ENCODE peak calls at places on chromosomes 2 and 18, in eight cellular contexts. One of them, this sample, is unnamed.

GRCh38 chr2:186422226-186422625 is 63.8 kb upstream of the ZC3H15 start:
- DNase-seq in germinal center: no peak
- DNase-seq in frontal cortex: no peak
- DNase-seq in activated CD8-positive, alpha-beta T cell treated with anti-CD3 and anti-CD28 coated beads, Interleukin-2, amount 10 ng/mL, durations not matched to agents 7 days and 5 days: no peak
- DNase-seq in stimulated activated CD8-positive, alpha-beta memory T cell treated with anti-CD3 and anti-CD28 coated beads, Interleukin-7, amount 100 ng/mL, for 1 hour: no peak
- DNase-seq in Kasumi-1: peak; percentile 31
- DNase-seq in NCI-H1105 treated with DMSO at 0.1 percent for 48 hours: no peak
- DNase-seq in pulmonary artery endothelial cell: no peak
- DNase-seq in this sample: peak; percentile 84

GRCh38 chr2:123762221-123762620 is 262.9 kb upstream of the CNTNAP5 start:
- DNase-seq in activated CD8-positive, alpha-beta T cell treated with anti-CD3 and anti-CD28 coated beads, Interleukin-2, amount 10 ng/mL, durations not matched to agents 7 days and 5 days: no peak
- DNase-seq in pulmonary artery endothelial cell: no peak
- DNase-seq in germinal center: no peak
- DNase-seq in NCI-H1105 treated with DMSO at 0.1 percent for 48 hours: no peak
- DNase-seq in stimulated activated CD8-positive, alpha-beta memory T cell treated with anti-CD3 and anti-CD28 coated beads, Interleukin-7, amount 100 ng/mL, for 1 hour: no peak
- DNase-seq in Kasumi-1: no peak
- DNase-seq in frontal cortex: no peak
- DNase-seq in this sample: no peak

GRCh38 chr2:14015113-14015512 is 617.4 kb upstream of the LRATD1 start:
- DNase-seq in activated CD8-positive, alpha-beta T cell treated with anti-CD3 and anti-CD28 coated beads, Interleukin-2, amount 10 ng/mL, durations not matched to agents 7 days and 5 days: no peak
- DNase-seq in stimulated activated CD8-positive, alpha-beta memory T cell treated with anti-CD3 and anti-CD28 coated beads, Interleukin-7, amount 100 ng/mL, for 1 hour: no peak
- DNase-seq in Kasumi-1: no peak
- DNase-seq in pulmonary artery endothelial cell: no peak
- DNase-seq in NCI-H1105 treated with DMSO at 0.1 percent for 48 hours: no peak
- DNase-seq in frontal cortex: no peak
- DNase-seq in germinal center: no peak
- DNase-seq in this sample: no peak

GRCh38 chr2:143974262-143974661 is 545.7 kb downstream of the ZEB2 start:
- DNase-seq in pulmonary artery endothelial cell: no peak
- DNase-seq in Kasumi-1: no peak
- DNase-seq in activated CD8-positive, alpha-beta T cell treated with anti-CD3 and anti-CD28 coated beads, Interleukin-2, amount 10 ng/mL, durations not matched to agents 7 days and 5 days: no peak
- DNase-seq in germinal center: no peak
- DNase-seq in stimulated activated CD8-positive, alpha-beta memory T cell treated with anti-CD3 and anti-CD28 coated beads, Interleukin-7, amount 100 ng/mL, for 1 hour: no peak
- DNase-seq in frontal cortex: no peak
- DNase-seq in NCI-H1105 treated with DMSO at 0.1 percent for 48 hours: no peak
- DNase-seq in this sample: no peak

GRCh38 chr2:198376677-198377076 is 572.3 kb downstream of the PLCL1 start:
- DNase-seq in activated CD8-positive, alpha-beta T cell treated with anti-CD3 and anti-CD28 coated beads, Interleukin-2, amount 10 ng/mL, durations not matched to agents 7 days and 5 days: no peak
- DNase-seq in pulmonary artery endothelial cell: no peak
- DNase-seq in Kasumi-1: no peak
- DNase-seq in frontal cortex: no peak
- DNase-seq in NCI-H1105 treated with DMSO at 0.1 percent for 48 hours: no peak
- DNase-seq in germinal center: no peak
- DNase-seq in stimulated activated CD8-positive, alpha-beta memory T cell treated with anti-CD3 and anti-CD28 coated beads, Interleukin-7, amount 100 ng/mL, for 1 hour: no peak
- DNase-seq in this sample: peak; percentile 45

GRCh38 chr18:25005602-25006375 is 346.2 kb downstream of the ZNF521 start:
- DNase-seq in stimulated activated CD8-positive, alpha-beta memory T cell treated with anti-CD3 and anti-CD28 coated beads, Interleukin-7, amount 100 ng/mL, for 1 hour: no peak
- DNase-seq in activated CD8-positive, alpha-beta T cell treated with anti-CD3 and anti-CD28 coated beads, Interleukin-2, amount 10 ng/mL, durations not matched to agents 7 days and 5 days: no peak
- DNase-seq in frontal cortex: no peak
- DNase-seq in germinal center: no peak
- DNase-seq in Kasumi-1: no peak
- DNase-seq in pulmonary artery endothelial cell: no peak
- DNase-seq in NCI-H1105 treated with DMSO at 0.1 percent for 48 hours: no peak
- DNase-seq in this sample: no peak

GRCh38 chr2:100676346-100676745 is 113.6 kb downstream of the PDCL3 start:
- DNase-seq in stimulated activated CD8-positive, alpha-beta memory T cell treated with anti-CD3 and anti-CD28 coated beads, Interleukin-7, amount 100 ng/mL, for 1 hour: no peak
- DNase-seq in frontal cortex: no peak
- DNase-seq in germinal center: no peak
- DNase-seq in pulmonary artery endothelial cell: no peak
- DNase-seq in Kasumi-1: no peak
- DNase-seq in NCI-H1105 treated with DMSO at 0.1 percent for 48 hours: no peak
- DNase-seq in activated CD8-positive, alpha-beta T cell treated with anti-CD3 and anti-CD28 coated beads, Interleukin-2, amount 10 ng/mL, durations not matched to agents 7 days and 5 days: no peak
- DNase-seq in this sample: no peak

GRCh38 chr2:20917724-20918572 is 95.0 kb upstream of the LDAH start:
- DNase-seq in Kasumi-1: no peak
- DNase-seq in stimulated activated CD8-positive, alpha-beta memory T cell treated with anti-CD3 and anti-CD28 coated beads, Interleukin-7, amount 100 ng/mL, for 1 hour: no peak
- DNase-seq in pulmonary artery endothelial cell: no peak
- DNase-seq in frontal cortex: no peak
- DNase-seq in activated CD8-positive, alpha-beta T cell treated with anti-CD3 and anti-CD28 coated beads, Interleukin-2, amount 10 ng/mL, durations not matched to agents 7 days and 5 days: no peak
- DNase-seq in germinal center: no peak
- DNase-seq in NCI-H1105 treated with DMSO at 0.1 percent for 48 hours: no peak
- DNase-seq in this sample: no peak

GRCh38 chr2:196480653-196481322 is 158.7 kb upstream of the CCDC150 start:
- DNase-seq in germinal center: no peak
- DNase-seq in frontal cortex: no peak
- DNase-seq in activated CD8-positive, alpha-beta T cell treated with anti-CD3 and anti-CD28 coated beads, Interleukin-2, amount 10 ng/mL, durations not matched to agents 7 days and 5 days: no peak
- DNase-seq in NCI-H1105 treated with DMSO at 0.1 percent for 48 hours: no peak
- DNase-seq in stimulated activated CD8-positive, alpha-beta memory T cell treated with anti-CD3 and anti-CD28 coated beads, Interleukin-7, amount 100 ng/mL, for 1 hour: no peak
- DNase-seq in Kasumi-1: no peak
- DNase-seq in pulmonary artery endothelial cell: no peak
- DNase-seq in this sample: no peak

GRCh38 chr2:50438293-50438692 is 593.6 kb downstream of the NRXN1 start:
- DNase-seq in activated CD8-positive, alpha-beta T cell treated with anti-CD3 and anti-CD28 coated beads, Interleukin-2, amount 10 ng/mL, durations not matched to agents 7 days and 5 days: no peak
- DNase-seq in germinal center: no peak
- DNase-seq in stimulated activated CD8-positive, alpha-beta memory T cell treated with anti-CD3 and anti-CD28 coated beads, Interleukin-7, amount 100 ng/mL, for 1 hour: no peak
- DNase-seq in NCI-H1105 treated with DMSO at 0.1 percent for 48 hours: no peak
- DNase-seq in frontal cortex: no peak
- DNase-seq in Kasumi-1: no peak
- DNase-seq in pulmonary artery endothelial cell: no peak
- DNase-seq in this sample: no peak

GRCh38 chr18:38250981-38251380 is 685.4 kb upstream of the CELF4 start:
- DNase-seq in pulmonary artery endothelial cell: no peak
- DNase-seq in germinal center: no peak
- DNase-seq in frontal cortex: no peak
- DNase-seq in Kasumi-1: no peak
- DNase-seq in NCI-H1105 treated with DMSO at 0.1 percent for 48 hours: no peak
- DNase-seq in stimulated activated CD8-positive, alpha-beta memory T cell treated with anti-CD3 and anti-CD28 coated beads, Interleukin-7, amount 100 ng/mL, for 1 hour: no peak
- DNase-seq in activated CD8-positive, alpha-beta T cell treated with anti-CD3 and anti-CD28 coated beads, Interleukin-2, amount 10 ng/mL, durations not matched to agents 7 days and 5 days: no peak
- DNase-seq in this sample: no peak

GRCh38 chr2:101173707-101174295 is 22.6 kb upstream of the TBC1D8 start:
- DNase-seq in NCI-H1105 treated with DMSO at 0.1 percent for 48 hours: no peak
- DNase-seq in pulmonary artery endothelial cell: no peak
- DNase-seq in germinal center: no peak
- DNase-seq in Kasumi-1: no peak
- DNase-seq in activated CD8-positive, alpha-beta T cell treated with anti-CD3 and anti-CD28 coated beads, Interleukin-2, amount 10 ng/mL, durations not matched to agents 7 days and 5 days: no peak
- DNase-seq in frontal cortex: no peak
- DNase-seq in stimulated activated CD8-positive, alpha-beta memory T cell treated with anti-CD3 and anti-CD28 coated beads, Interleukin-7, amount 100 ng/mL, for 1 hour: no peak
- DNase-seq in this sample: no peak

GRCh38 chr2:100235098-100235497 is 87.2 kb downstream of the LONRF2 start:
- DNase-seq in frontal cortex: no peak
- DNase-seq in germinal center: peak; percentile 69
- DNase-seq in NCI-H1105 treated with DMSO at 0.1 percent for 48 hours: no peak
- DNase-seq in stimulated activated CD8-positive, alpha-beta memory T cell treated with anti-CD3 and anti-CD28 coated beads, Interleukin-7, amount 100 ng/mL, for 1 hour: no peak
- DNase-seq in activated CD8-positive, alpha-beta T cell treated with anti-CD3 and anti-CD28 coated beads, Interleukin-2, amount 10 ng/mL, durations not matched to agents 7 days and 5 days: peak; percentile 64
- DNase-seq in Kasumi-1: no peak
- DNase-seq in pulmonary artery endothelial cell: no peak
- DNase-seq in this sample: no peak

GRCh38 chr2:46794693-46795317 is 120.8 kb downstream of the MCFD2 start:
- DNase-seq in frontal cortex: no peak
- DNase-seq in pulmonary artery endothelial cell: no peak
- DNase-seq in NCI-H1105 treated with DMSO at 0.1 percent for 48 hours: no peak
- DNase-seq in activated CD8-positive, alpha-beta T cell treated with anti-CD3 and anti-CD28 coated beads, Interleukin-2, amount 10 ng/mL, durations not matched to agents 7 days and 5 days: no peak
- DNase-seq in stimulated activated CD8-positive, alpha-beta memory T cell treated with anti-CD3 and anti-CD28 coated beads, Interleukin-7, amount 100 ng/mL, for 1 hour: no peak
- DNase-seq in germinal center: no peak
- DNase-seq in Kasumi-1: no peak
- DNase-seq in this sample: no peak

GRCh38 chr2:218397502-218398436 is 1.9 kb upstream of the CTDSP1 start:
- DNase-seq in activated CD8-positive, alpha-beta T cell treated with anti-CD3 and anti-CD28 coated beads, Interleukin-2, amount 10 ng/mL, durations not matched to agents 7 days and 5 days: peak; percentile 89
- DNase-seq in stimulated activated CD8-positive, alpha-beta memory T cell treated with anti-CD3 and anti-CD28 coated beads, Interleukin-7, amount 100 ng/mL, for 1 hour: no peak
- DNase-seq in frontal cortex: no peak
- DNase-seq in NCI-H1105 treated with DMSO at 0.1 percent for 48 hours: peak; percentile 61
- DNase-seq in germinal center: peak; percentile 45
- DNase-seq in pulmonary artery endothelial cell: peak; percentile 22
- DNase-seq in Kasumi-1: peak; percentile 31
- DNase-seq in this sample: peak; percentile 85

GRCh38 chr18:76463872-76464271 is 31.2 kb downstream of the ZNF516 start:
- DNase-seq in germinal center: no peak
- DNase-seq in pulmonary artery endothelial cell: no peak
- DNase-seq in frontal cortex: no peak
- DNase-seq in activated CD8-positive, alpha-beta T cell treated with anti-CD3 and anti-CD28 coated beads, Interleukin-2, amount 10 ng/mL, durations not matched to agents 7 days and 5 days: no peak
- DNase-seq in Kasumi-1: no peak
- DNase-seq in NCI-H1105 treated with DMSO at 0.1 percent for 48 hours: no peak
- DNase-seq in stimulated activated CD8-positive, alpha-beta memory T cell treated with anti-CD3 and anti-CD28 coated beads, Interleukin-7, amount 100 ng/mL, for 1 hour: no peak
- DNase-seq in this sample: no peak

GRCh38 chr2:216041438-216041837 is 28.1 kb upstream of the MREG start:
- DNase-seq in stimulated activated CD8-positive, alpha-beta memory T cell treated with anti-CD3 and anti-CD28 coated beads, Interleukin-7, amount 100 ng/mL, for 1 hour: no peak
- DNase-seq in pulmonary artery endothelial cell: no peak
- DNase-seq in frontal cortex: no peak
- DNase-seq in Kasumi-1: no peak
- DNase-seq in NCI-H1105 treated with DMSO at 0.1 percent for 48 hours: no peak
- DNase-seq in germinal center: no peak
- DNase-seq in activated CD8-positive, alpha-beta T cell treated with anti-CD3 and anti-CD28 coated beads, Interleukin-2, amount 10 ng/mL, durations not matched to agents 7 days and 5 days: no peak
- DNase-seq in this sample: no peak

GRCh38 chr2:237306787-237307170 is 107.2 kb downstream of the COL6A3 start:
- DNase-seq in pulmonary artery endothelial cell: no peak
- DNase-seq in activated CD8-positive, alpha-beta T cell treated with anti-CD3 and anti-CD28 coated beads, Interleukin-2, amount 10 ng/mL, durations not matched to agents 7 days and 5 days: no peak
- DNase-seq in Kasumi-1: no peak
- DNase-seq in NCI-H1105 treated with DMSO at 0.1 percent for 48 hours: no peak
- DNase-seq in frontal cortex: no peak
- DNase-seq in germinal center: no peak
- DNase-seq in stimulated activated CD8-positive, alpha-beta memory T cell treated with anti-CD3 and anti-CD28 coated beads, Interleukin-7, amount 100 ng/mL, for 1 hour: no peak
- DNase-seq in this sample: no peak

GRCh38 chr2:126986788-126987187 is 88.1 kb downstream of the TEX51 start:
- DNase-seq in Kasumi-1: no peak
- DNase-seq in frontal cortex: no peak
- DNase-seq in activated CD8-positive, alpha-beta T cell treated with anti-CD3 and anti-CD28 coated beads, Interleukin-2, amount 10 ng/mL, durations not matched to agents 7 days and 5 days: no peak
- DNase-seq in stimulated activated CD8-positive, alpha-beta memory T cell treated with anti-CD3 and anti-CD28 coated beads, Interleukin-7, amount 100 ng/mL, for 1 hour: no peak
- DNase-seq in NCI-H1105 treated with DMSO at 0.1 percent for 48 hours: no peak
- DNase-seq in pulmonary artery endothelial cell: no peak
- DNase-seq in germinal center: no peak
- DNase-seq in this sample: no peak

GRCh38 chr18:59667488-59667887 is 29.7 kb downstream of the CCBE1 start:
- DNase-seq in NCI-H1105 treated with DMSO at 0.1 percent for 48 hours: no peak
- DNase-seq in frontal cortex: no peak
- DNase-seq in activated CD8-positive, alpha-beta T cell treated with anti-CD3 and anti-CD28 coated beads, Interleukin-2, amount 10 ng/mL, durations not matched to agents 7 days and 5 days: no peak
- DNase-seq in pulmonary artery endothelial cell: no peak
- DNase-seq in stimulated activated CD8-positive, alpha-beta memory T cell treated with anti-CD3 and anti-CD28 coated beads, Interleukin-7, amount 100 ng/mL, for 1 hour: no peak
- DNase-seq in Kasumi-1: no peak
- DNase-seq in germinal center: no peak
- DNase-seq in this sample: no peak

GRCh38 chr2:2586068-2586776 is 255.1 kb upstream of the MYT1L start:
- DNase-seq in stimulated activated CD8-positive, alpha-beta memory T cell treated with anti-CD3 and anti-CD28 coated beads, Interleukin-7, amount 100 ng/mL, for 1 hour: no peak
- DNase-seq in frontal cortex: no peak
- DNase-seq in NCI-H1105 treated with DMSO at 0.1 percent for 48 hours: no peak
- DNase-seq in Kasumi-1: no peak
- DNase-seq in germinal center: no peak
- DNase-seq in pulmonary artery endothelial cell: no peak
- DNase-seq in activated CD8-positive, alpha-beta T cell treated with anti-CD3 and anti-CD28 coated beads, Interleukin-2, amount 10 ng/mL, durations not matched to agents 7 days and 5 days: no peak
- DNase-seq in this sample: no peak

GRCh38 chr2:46534589-46534988 is 55.2 kb downstream of the TMEM247 start:
- DNase-seq in activated CD8-positive, alpha-beta T cell treated with anti-CD3 and anti-CD28 coated beads, Interleukin-2, amount 10 ng/mL, durations not matched to agents 7 days and 5 days: no peak
- DNase-seq in frontal cortex: no peak
- DNase-seq in NCI-H1105 treated with DMSO at 0.1 percent for 48 hours: no peak
- DNase-seq in germinal center: peak; percentile 59
- DNase-seq in pulmonary artery endothelial cell: no peak
- DNase-seq in Kasumi-1: peak; percentile 81
- DNase-seq in stimulated activated CD8-positive, alpha-beta memory T cell treated with anti-CD3 and anti-CD28 coated beads, Interleukin-7, amount 100 ng/mL, for 1 hour: no peak
- DNase-seq in this sample: no peak

GRCh38 chr2:101704816-101705565 is 7.5 kb downstream of the MAP4K4 start:
- DNase-seq in activated CD8-positive, alpha-beta T cell treated with anti-CD3 and anti-CD28 coated beads, Interleukin-2, amount 10 ng/mL, durations not matched to agents 7 days and 5 days: no peak
- DNase-seq in stimulated activated CD8-positive, alpha-beta memory T cell treated with anti-CD3 and anti-CD28 coated beads, Interleukin-7, amount 100 ng/mL, for 1 hour: no peak
- DNase-seq in Kasumi-1: no peak
- DNase-seq in pulmonary artery endothelial cell: no peak
- DNase-seq in NCI-H1105 treated with DMSO at 0.1 percent for 48 hours: no peak
- DNase-seq in germinal center: no peak
- DNase-seq in frontal cortex: no peak
- DNase-seq in this sample: no peak

This sample was measured in Daoy.